ENCODE peak calls at places on chromosomes 11 and 22, in seven cellular contexts. A is stimulated activated CD4-positive, alpha-beta T cell treated with anti-CD3 and anti-CD28 coated beads, TNF-alpha, amount 100 ng/mL, for 1 hour; E is activated naive CD4-positive, alpha-beta T cell; C is effector memory CD8-positive, alpha-beta T cell; D is NCI-H510A treated with DMSO at 0.1 percent for 48 hours; O is RKO; G is NK-92 treated with Interleukin-12 subunit alpha and Interleukin-12 subunit beta, amount 100 ng/mL, for 24 hours. X is an unnamed sample.

GRCh38 chr11:132475046-132475445 is 1057.3 kb downstream of the OPCML start:
- DNase-seq in A (no peak), E (no peak), C (no peak), D (no peak), O (no peak), G (no peak), X (no peak)

GRCh38 chr11:11069741-11070550 is 212.1 kb upstream of the ZBED5 start:
- DNase-seq in A (no peak), E (no peak), C (no peak), D (no peak), O (no peak), G (no peak), X (no peak)

GRCh38 chr11:73995247-73995646 is 12.6 kb upstream of the UCP2 start:
- DNase-seq in A (no peak), E (no peak), C (peak), D (peak), O (peak), G (no peak), X (no peak)

GRCh38 chr11:68843052-68843561 is 1.4 kb upstream of the CPT1A start:
- DNase-seq in A (peak), E (peak), C (peak), D (no peak), O (no peak), G (no peak), X (no peak)

GRCh38 chr22:35708453-35708852 is 9.2 kb upstream of the APOL5 start:
- DNase-seq in A (no peak), E (no peak), C (no peak), D (no peak), O (no peak), G (no peak), X (no peak)

GRCh38 chr11:12706531-12707499 is 32.6 kb downstream of the TEAD1 start:
- DNase-seq in A (no peak), E (no peak), C (no peak), D (peak), O (no peak), G (no peak), X (peak)

GRCh38 chr11:61955031-61955415 is 4.9 kb downstream of the BEST1 start:
- DNase-seq in A (no peak), E (no peak), C (no peak), D (no peak), O (no peak), G (no peak), X (no peak)

GRCh38 chr11:67632982-67633755 is 3.4 kb upstream of the NUDT8 start:
- DNase-seq in A (no peak), E (no peak), C (no peak), D (no peak), O (no peak), G (no peak), X (no peak)

GRCh38 chr11:31974737-31975136 is 116.1 kb upstream of the RCN1 start:
- DNase-seq in A (no peak), E (no peak), C (no peak), D (no peak), O (peak), G (no peak), X (no peak)

GRCh38 chr11:58922475-58922874 is 16.8 kb upstream of the GLYATL1 start:
- DNase-seq in A (no peak), E (no peak), C (no peak), D (no peak), O (no peak), G (no peak), X (no peak)

GRCh38 chr11:79437981-79438630 is 2.7 kb downstream of the TENM4 start:
- DNase-seq in A (no peak), E (no peak), C (no peak), D (peak), O (no peak), G (no peak), X (no peak)

GRCh38 chr11:103111400-103111799 is 2.2 kb downstream of the DYNC2H1 start:
- DNase-seq in A (no peak), E (no peak), C (no peak), D (no peak), O (peak), G (no peak), X (no peak)

GRCh38 chr11:117992620-117993019 is 6.4 kb downstream of the IL10RA start:
- DNase-seq in A (no peak), E (no peak), C (no peak), D (no peak), O (no peak), G (no peak), X (no peak)

GRCh38 chr11:132718711-132719641 is 813.3 kb downstream of the OPCML start:
- DNase-seq in A (no peak), E (no peak), C (peak), D (no peak), O (no peak), G (no peak), X (no peak)

GRCh38 chr22:49084203-49084602 is 743.5 kb downstream of the BRD1 start:
- DNase-seq in A (no peak), E (no peak), C (no peak), D (peak), O (no peak), G (no peak), X (no peak)

GRCh38 chr11:60995798-60996197 is 24.3 kb downstream of the CD6 start:
- DNase-seq in A (no peak), E (no peak), C (no peak), D (no peak), O (no peak), G (no peak), X (no peak)

GRCh38 chr11:19072464-19072863 is 11.9 kb upstream of the MRGPRX2 start:
- DNase-seq in A (no peak), E (no peak), C (no peak), D (no peak), O (no peak), G (no peak), X (no peak)

GRCh38 chr11:35994421-35994820 is 50.6 kb downstream of the LDLRAD3 start:
- DNase-seq in A (no peak), E (no peak), C (no peak), D (no peak), O (no peak), G (no peak), X (no peak)

GRCh38 chr11:31218847-31219246 is 150.7 kb downstream of the DCDC1 start:
- DNase-seq in A (no peak), E (no peak), C (no peak), D (no peak), O (no peak), G (no peak), X (no peak)

GRCh38 chr22:49936973-49937757 is 18.7 kb downstream of the CRELD2 start:
- DNase-seq in A (no peak), E (no peak), C (no peak), D (no peak), O (no peak), G (no peak), X (peak)

GRCh38 chr11:131486937-131487336 is 116.5 kb downstream of the NTM start:
- DNase-seq in A (no peak), E (no peak), C (no peak), D (no peak), O (no peak), G (no peak), X (no peak)

GRCh38 chr11:67174311-67174710 is 55.2 kb downstream of the KDM2A start:
- DNase-seq in A (no peak), E (no peak), C (no peak), D (no peak), O (no peak), G (no peak), X (no peak)

GRCh38 chr11:44404323-44404705 is 94.4 kb upstream of the ALX4 start:
- DNase-seq in A (no peak), E (no peak), C (no peak), D (no peak), O (no peak), G (no peak), X (no peak)

GRCh38 chr22:48893288-48894063 is 934.2 kb downstream of the BRD1 start:
- DNase-seq in A (no peak), E (no peak), C (no peak), D (no peak), O (no peak), G (no peak), X (no peak)